ENCODE peak calls at places on chromosome 20, in six cellular contexts. Z is AG04449; W is A549; J is activated CD8-positive, alpha-beta T cell treated with anti-CD3 and anti-CD28 coated beads for 36 hours; C is nephron progenitor cell; M is endothelial cell. H is an unnamed sample.
A peak's percentile ranks its signal among the peaks of the same experiment; 100 is the strongest.

GRCh38 chr20:32188376-32189122 is 19.0 kb downstream of the PLAGL2 start:
- DNase-seq in Z (no peak), M (no peak), C (no peak), W (no peak), J (no peak), H (no peak)

GRCh38 chr20:46695888-46696287 is 6.6 kb upstream of the TP53RK start:
- DNase-seq in Z (no peak), J (no peak), M (no peak), C (no peak), W (no peak), H (no peak)

GRCh38 chr20:54067606-54068174 is 2.7 kb downstream of the BCAS1 start:
- DNase-seq in C (no peak), W (peak; percentile 95), J (peak; percentile 5), Z (no peak), M (no peak), H (no peak)

GRCh38 chr20:10666221-10667076 is 7.3 kb downstream of the JAG1 start:
- DNase-seq in Z (no peak), W (no peak), M (no peak), J (no peak), C (no peak), H (no peak)

GRCh38 chr20:7703436-7703835 is 236.8 kb downstream of the HAO1 start:
- DNase-seq in W (no peak), M (no peak), C (no peak), J (no peak), Z (no peak), H (no peak)

GRCh38 chr20:33211817-33212424 is 5.2 kb upstream of the BPIFA3 start:
- DNase-seq in W (peak; percentile 83), Z (no peak), J (peak; percentile 57), C (peak; percentile 49), M (peak; percentile 68), H (no peak)

GRCh38 chr20:61925555-61926252 is 140.0 kb downstream of the TAF4 start:
- DNase-seq in C (no peak), Z (no peak), W (no peak), M (no peak), J (no peak), H (no peak)

GRCh38 chr20:38072885-38073284 is 39.3 kb downstream of the RPRD1B start:
- DNase-seq in W (no peak), C (no peak), Z (no peak), M (no peak), J (no peak), H (no peak)

GRCh38 chr20:44963325-44964215 is 2.7 kb upstream of the STK4 start:
- DNase-seq in C (no peak), Z (no peak), W (no peak), J (peak; percentile 50), M (no peak), H (no peak)

GRCh38 chr20:57013741-57014140 is 252.7 kb downstream of the BMP7 start:
- DNase-seq in J (no peak), Z (no peak), C (peak; percentile 77), W (no peak), M (no peak), H (no peak)

GRCh38 chr20:48734104-48734749 is 93.6 kb downstream of the PREX1 start:
- DNase-seq in C (no peak), W (no peak), J (no peak), M (no peak), Z (no peak), H (no peak)

GRCh38 chr20:49888341-49889244 is 26.7 kb downstream of the SPATA2 start:
- DNase-seq in M (peak; percentile 78), J (peak; percentile 76), W (peak; percentile 77), C (peak; percentile 80), Z (no peak), H (no peak)

GRCh38 chr20:5674176-5674660 is 76.0 kb upstream of the SHLD1 start:
- DNase-seq in C (no peak), Z (no peak), W (no peak), J (peak; percentile 44), M (no peak), H (no peak)

GRCh38 chr20:22515264-22515663 is 69.1 kb downstream of the FOXA2 start:
- DNase-seq in W (no peak), C (no peak), Z (no peak), J (no peak), M (no peak), H (no peak)

GRCh38 chr20:62282877-62283503 is 19.8 kb upstream of the ADRM1 start:
- DNase-seq in M (no peak), Z (no peak), C (no peak), W (no peak), J (no peak), H (no peak)

GRCh38 chr20:38133680-38134426 is 31.2 kb downstream of the TGM2 start:
- DNase-seq in M (no peak), J (no peak), W (no peak), Z (no peak), C (no peak), H (no peak)

GRCh38 chr20:48789185-48789668 is 38.6 kb downstream of the PREX1 start:
- DNase-seq in M (no peak), Z (no peak), J (peak; percentile 66), C (no peak), W (no peak), H (no peak)

GRCh38 chr20:45095753-45096371 is 5.1 kb downstream of the KCNS1 start:
- DNase-seq in J (peak; percentile 79), Z (peak; percentile 7), C (peak; percentile 60), W (peak; percentile 55), M (peak; percentile 60), H (peak; percentile 30)

GRCh38 chr20:36318166-36318565 is 12.0 kb downstream of the DLGAP4 start:
- DNase-seq in J (no peak), M (no peak), W (no peak), Z (no peak), C (no peak), H (no peak)
- TF ChIP-seq CTCF in J (no peak), M (no peak), W (no peak), Z (no peak), C (no peak), H (no peak)

DNA sequence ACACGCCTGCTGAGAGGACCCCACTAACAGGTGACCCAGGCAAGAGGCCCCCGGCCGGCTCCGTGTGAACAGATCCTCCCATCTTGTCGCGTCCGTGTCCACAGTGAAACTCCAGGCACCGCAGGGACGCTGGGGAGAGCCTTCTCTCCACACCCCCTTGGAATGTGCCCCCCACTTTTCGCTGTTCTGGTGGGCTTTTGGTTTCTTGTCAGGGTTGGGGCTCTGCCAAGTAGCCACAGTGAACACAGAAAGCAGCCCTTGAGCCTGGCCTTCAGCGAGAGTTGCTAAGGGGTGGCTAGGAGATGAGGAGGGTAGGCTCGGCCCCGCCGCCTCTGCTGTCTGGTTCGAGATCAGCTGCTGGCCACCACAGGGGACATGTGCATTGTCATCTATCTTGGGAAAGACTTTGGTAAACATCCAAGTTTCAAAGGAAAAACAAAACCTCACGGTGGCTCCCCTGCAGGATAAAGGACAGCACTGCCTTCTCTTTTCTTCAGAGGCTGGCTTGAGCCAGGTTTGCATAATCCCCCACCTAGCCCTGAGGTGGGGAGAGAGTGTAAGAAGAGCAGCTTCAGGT is 22.7 kb downstream of the SYNDIG1 start:
- DNase-seq in Z (no peak), M (no peak), C (no peak), W (peak; percentile 18), J (no peak), H (no peak)
- TF ChIP-seq CTCF in Z (no peak), M (no peak), C (no peak), W (no peak), J (no peak), H (no peak)

DNA sequence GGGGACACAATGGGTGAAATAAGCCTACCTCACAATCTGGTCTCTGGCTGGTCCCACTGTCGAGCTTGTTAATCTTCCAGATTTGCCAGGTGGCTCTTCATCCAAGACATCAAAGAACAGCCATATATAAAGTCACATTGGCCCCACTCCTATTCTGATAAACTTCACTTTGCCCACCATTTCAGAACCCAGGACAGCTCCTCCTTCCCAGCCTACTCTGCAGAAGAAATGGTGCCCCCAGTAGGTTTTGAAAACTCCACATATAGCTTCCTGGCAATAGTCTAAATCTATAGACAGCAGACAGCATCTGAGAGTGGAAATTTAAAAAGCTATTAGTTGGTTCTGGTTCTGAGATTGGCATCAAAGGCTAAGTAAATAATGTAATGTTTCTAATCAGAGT is 143.1 kb upstream of the PCSK2 start:
- DNase-seq in M (peak; percentile 43), Z (no peak), W (no peak), J (no peak), C (peak; percentile 65), H (no peak)
- TF ChIP-seq CTCF in M (no peak), Z (no peak), W (no peak), J (no peak), C (no peak), H (no peak)

GRCh38 chr20:21050710-21051109 is 55.4 kb downstream of the LINC00237 start:
- DNase-seq in W (no peak), M (no peak), Z (no peak), C (no peak), J (no peak), H (no peak)

GRCh38 chr20:21052241-21052640 is 53.9 kb downstream of the LINC00237 start:
- DNase-seq in Z (no peak), M (no peak), W (no peak), C (no peak), J (no peak), H (no peak)

GRCh38 chr20:21052686-21053001 is 53.5 kb downstream of the LINC00237 start:
- DNase-seq in W (no peak), J (no peak), C (no peak), M (no peak), Z (no peak), H (no peak)

GRCh38 chr20:21048841-21049273 is 57.3 kb downstream of the LINC00237 start:
- DNase-seq in J (peak; percentile 62), W (peak; percentile 69), M (peak; percentile 75), Z (no peak), C (peak; percentile 44), H (peak; percentile 27)

GRCh38 chr20:21053002-21053762 is 53.0 kb downstream of the LINC00237 start:
- DNase-seq in C (peak; percentile 17), M (no peak), Z (no peak), J (no peak), W (no peak), H (no peak)
- TF ChIP-seq CTCF in C (no peak), M (no peak), Z (no peak), J (no peak), W (no peak), H (no peak)